ENCODE peak calls at places on chromosomes 11 and 22, in six cellular contexts. U is tibial artery, V is body of pancreas, X is hepatocyte, Q is IMR-90, B is PC-3. C is an unnamed sample.

GRCh38 chr11:91869751-91870150 is 354.9 kb upstream of the FAT3 start:
- DNase-seq in U (no peak), V (no peak), X (no peak), Q (no peak), B (no peak), C (no peak)

GRCh38 chr11:69801513-69802335 is 17.5 kb downstream of the FGF3 start:
- DNase-seq in U (no peak), V (peak; percentile 47), X (peak; percentile 48), Q (no peak), B (peak; percentile 53), C (no peak)

GRCh38 chr11:71114124-71114851 is 138.1 kb downstream of the SHANK2 start:
- DNase-seq in U (no peak), V (no peak), X (no peak), Q (no peak), B (no peak), C (no peak)

GRCh38 chr22:47136050-47136449 is 373.6 kb downstream of the TBC1D22A start:
- DNase-seq in U (no peak), V (no peak), X (no peak), Q (no peak), B (no peak), C (no peak)

GRCh38 chr11:68255526-68255925 is 16.2 kb downstream of the C11orf24 start:
- DNase-seq in U (no peak), V (no peak), X (no peak), Q (no peak), B (no peak), C (no peak)

GRCh38 chr11:19892876-19893275 is 180.2 kb downstream of the NAV2 start:
- DNase-seq in U (no peak), V (no peak), X (no peak), Q (peak; percentile 41), B (no peak), C (no peak)

GRCh38 chr11:20111871-20112270 is 48.4 kb downstream of the DBX1 start:
- DNase-seq in U (no peak), V (no peak), X (no peak), Q (no peak), B (no peak), C (no peak)

GRCh38 chr11:46308632-46309419 is 31.4 kb downstream of the CREB3L1 start:
- DNase-seq in U (peak; percentile 79), V (peak; percentile 83), X (peak; percentile 80), Q (peak; percentile 61), B (peak; percentile 70), C (no peak)

GRCh38 chr11:43381802-43382201 is 23.1 kb downstream of the TTC17 start:
- DNase-seq in U (no peak), V (no peak), X (no peak), Q (no peak), B (no peak), C (no peak)

DNA sequence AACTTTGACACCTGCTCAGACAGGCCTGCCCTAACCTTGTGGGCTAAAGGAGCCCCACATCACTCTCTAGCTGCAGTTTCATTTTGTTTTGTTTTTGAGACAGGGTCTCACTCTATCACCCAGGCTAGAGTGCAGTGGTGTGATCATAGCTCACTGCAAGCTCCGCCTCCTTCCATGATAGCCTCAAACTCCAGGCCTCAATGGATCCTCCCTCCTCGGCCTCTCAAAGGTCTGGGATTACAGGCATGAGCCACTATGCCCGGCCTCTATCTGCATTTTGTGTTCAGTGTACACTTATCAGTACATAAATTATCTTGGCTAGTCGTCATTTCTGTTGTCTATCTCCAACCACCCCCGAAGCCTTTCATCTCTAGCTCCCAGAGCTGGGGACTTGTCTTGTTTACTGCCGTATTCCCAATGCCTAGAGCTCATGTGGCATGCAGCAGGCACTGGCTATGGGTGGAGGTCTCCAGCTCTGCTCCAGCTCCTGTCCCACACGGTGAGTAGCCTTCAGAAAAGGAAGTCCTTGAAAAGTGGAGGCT is 22.1 kb upstream of the PEX26 start:
- DNase-seq in U (no peak), V (no peak), X (no peak), Q (no peak), B (no peak), C (no peak)
- TF ChIP-seq CTCF in U (no peak), V (no peak), X (no peak), Q (no peak), B (no peak), C (no peak)

GRCh38 chr11:102990145-102990544 is 34.6 kb upstream of the MMP13 start:
- DNase-seq in U (no peak), V (no peak), X (no peak), Q (peak; percentile 26), B (peak; percentile 78), C (no peak)
- H3K27ac ChIP-seq in U (no peak overlapping the region), V (no peak overlapping the region), X (no peak overlapping the region), Q (no peak overlapping the region), B (no peak overlapping the region), C (no peak overlapping the region)

DNA sequence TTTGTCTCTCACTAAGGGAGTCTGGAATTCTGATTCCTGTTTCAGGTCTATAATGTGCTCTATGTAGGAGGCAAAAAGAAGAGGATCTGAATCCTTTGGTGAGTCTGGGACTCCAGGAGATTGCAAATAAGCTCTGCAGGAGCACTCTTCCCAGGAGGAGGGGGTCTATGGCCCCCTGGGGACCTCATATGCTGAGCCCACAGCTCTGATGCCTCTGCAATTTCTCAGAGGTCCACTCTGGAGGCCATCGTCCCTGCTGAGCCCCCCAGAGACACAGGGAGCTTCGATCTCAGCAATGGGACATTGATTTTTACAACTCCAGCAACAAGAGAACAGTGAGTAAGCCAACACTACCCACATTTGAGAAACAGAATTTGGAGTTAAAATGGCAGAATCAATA is 20.2 kb upstream of the NRGN start:
- DNase-seq in U (no peak), V (no peak), X (no peak), Q (no peak), B (no peak), C (no peak)
- H3K4me1 ChIP-seq in U (peaks cover 25% of the 10 kb centered on the region), V (peaks cover 16% of the 10 kb centered on the region), X (peaks cover 11% of the 10 kb centered on the region), Q (peaks cover 3% of the 10 kb centered on the region), B (peaks cover 9% of the 10 kb centered on the region), C (peaks cover 17% of the 10 kb centered on the region)

DNA sequence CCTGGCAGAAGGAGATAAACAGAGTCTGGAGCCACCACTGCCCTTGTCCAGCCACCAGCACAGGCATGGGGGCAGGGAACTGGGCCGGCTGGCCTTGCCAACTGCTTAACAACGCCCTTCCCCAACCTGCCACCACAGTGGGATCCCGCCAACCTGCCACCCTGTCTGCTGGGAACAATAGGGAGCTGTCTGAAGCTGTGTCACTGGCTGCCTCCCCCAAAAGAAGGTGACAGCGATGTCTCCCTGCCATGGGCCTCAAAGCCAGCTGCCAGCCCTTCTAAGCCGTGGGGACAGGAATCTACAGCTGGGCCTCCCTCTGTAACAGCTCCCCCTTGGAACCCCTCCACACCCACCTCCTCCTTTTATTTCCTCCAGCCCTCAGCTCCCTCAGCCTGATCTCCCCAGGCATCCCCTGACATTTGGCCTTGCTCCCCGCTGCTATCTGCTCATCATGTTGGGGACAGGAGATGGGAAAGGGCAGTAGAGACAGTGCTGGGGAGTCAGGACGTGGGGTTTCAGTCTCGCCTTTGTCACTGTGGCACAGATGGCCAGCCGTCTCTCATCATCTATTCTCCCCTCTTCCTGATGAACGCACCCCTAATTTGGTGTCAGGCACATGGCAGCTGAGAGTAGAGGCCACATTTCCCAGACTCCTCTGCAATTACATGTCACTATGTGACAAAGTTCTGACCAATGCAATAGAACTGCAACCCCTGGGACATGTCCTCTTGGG is 51.3 kb upstream of the PRDM11 start:
- DNase-seq in U (no peak), V (no peak), X (no peak), Q (no peak), B (no peak), C (no peak)
- TF ChIP-seq CTCF in U (no peak), V (no peak), X (no peak), Q (no peak), B (no peak), C (no peak)

DNA sequence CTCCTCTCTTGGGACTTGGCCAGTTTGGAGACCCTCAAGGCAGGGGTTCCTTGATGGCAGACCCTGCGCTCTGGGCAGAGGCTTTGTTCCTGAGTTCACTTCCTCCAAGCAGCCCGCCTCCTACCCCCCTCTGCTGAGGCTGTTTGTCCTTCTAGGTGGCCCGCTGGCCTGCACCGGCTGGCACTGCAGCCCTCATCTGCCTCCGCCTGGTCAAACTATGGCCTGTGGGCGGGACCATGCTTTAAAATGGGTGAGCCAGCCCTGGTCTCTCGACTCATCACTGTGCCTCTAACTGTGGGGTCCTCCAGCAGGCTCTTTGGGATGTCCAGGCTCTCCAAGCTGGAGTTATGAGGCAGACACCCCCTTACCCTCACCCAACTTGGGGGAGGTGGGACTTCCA is 114.2 kb upstream of the SLC22A12 start:
- DNase-seq in U (peak; percentile 33), V (no peak), X (no peak), Q (no peak), B (no peak), C (no peak)
- H3K27ac ChIP-seq in U (no peak overlapping the region), V (no peak overlapping the region), X (no peak overlapping the region), Q (no peak overlapping the region), B (no peak overlapping the region), C (no peak overlapping the region)

GRCh38 chr11:7089328-7090251 is 792 bp downstream of the RBMXL2 start:
- DNase-seq in U (peak; percentile 66), V (no peak), X (no peak), Q (no peak), B (no peak), C (no peak)
- H3K4me1 ChIP-seq in U (no peaks in the 10 kb centered on the region), V (no peaks in the 10 kb centered on the region), X (no peaks in the 10 kb centered on the region), Q (no peaks in the 10 kb centered on the region), B (no peaks in the 10 kb centered on the region), C (no peaks in the 10 kb centered on the region)

GRCh38 chr11:87280143-87280542 is 242.4 kb downstream of the TMEM135 start:
- DNase-seq in U (no peak), V (no peak), X (no peak), Q (no peak), B (no peak), C (no peak)

GRCh38 chr11:87286338-87286737 is 248.6 kb downstream of the TMEM135 start:
- DNase-seq in U (no peak), V (no peak), X (no peak), Q (no peak), B (no peak), C (no peak)

GRCh38 chr11:87284306-87284705 is 246.6 kb downstream of the TMEM135 start:
- DNase-seq in U (no peak), V (no peak), X (no peak), Q (no peak), B (no peak), C (no peak)

GRCh38 chr11:87281496-87281895 is 243.8 kb downstream of the TMEM135 start:
- DNase-seq in U (no peak), V (no peak), X (peak; percentile 18), Q (peak; percentile 77), B (peak; percentile 70), C (peak; percentile 47)
- TF ChIP-seq CTCF in U (peak; percentile 34), V (peak; percentile 22), X (peak; percentile 35), Q (peak; percentile 57), B (peak; percentile 71), C (peak; percentile 66)

C was measured in foreskin keratinocyte.